ENCODE peak calls at places on chromosomes 7 and 10, in ten cellular contexts. One of them, this sample, is unnamed.
A peak's percentile ranks its signal among the peaks of the same experiment; 100 is the strongest.

GRCh38 chr10:117462816-117463544 is 79.6 kb upstream of the EMX2 start:
- DNase-seq in CD8-positive, alpha-beta memory T cell: no peak
- DNase-seq in Panc1: no peak
- DNase-seq in astrocyte: no peak
- DNase-seq in Peyer's patch: no peak
- DNase-seq in foreskin keratinocyte: no peak
- DNase-seq in upper lobe of right lung: no peak
- DNase-seq in caudate nucleus: no peak
- DNase-seq in ovary: no peak
- DNase-seq in endodermal cell: no peak
- DNase-seq in this sample: no peak

GRCh38 chr7:49852619-49853462 is 79.4 kb downstream of the VWC2 start:
- DNase-seq in CD8-positive, alpha-beta memory T cell: no peak
- DNase-seq in Panc1: peak; percentile 62
- DNase-seq in astrocyte: peak; percentile 7
- DNase-seq in Peyer's patch: no peak
- DNase-seq in foreskin keratinocyte: no peak
- DNase-seq in upper lobe of right lung: no peak
- DNase-seq in caudate nucleus: no peak
- DNase-seq in ovary: peak; percentile 60
- DNase-seq in endodermal cell: peak; percentile 89
- DNase-seq in this sample: no peak

GRCh38 chr10:117078168-117078837 is 59.8 kb downstream of the VAX1 start:
- DNase-seq in CD8-positive, alpha-beta memory T cell: no peak
- DNase-seq in Panc1: no peak
- DNase-seq in astrocyte: no peak
- DNase-seq in Peyer's patch: no peak
- DNase-seq in foreskin keratinocyte: no peak
- DNase-seq in upper lobe of right lung: no peak
- DNase-seq in caudate nucleus: no peak
- DNase-seq in ovary: no peak
- DNase-seq in endodermal cell: no peak
- DNase-seq in this sample: no peak

GRCh38 chr10:43880160-43880559 is 231.5 kb upstream of the ZNF32 start:
- DNase-seq in CD8-positive, alpha-beta memory T cell: no peak
- DNase-seq in Panc1: no peak
- DNase-seq in astrocyte: no peak
- DNase-seq in Peyer's patch: no peak
- DNase-seq in foreskin keratinocyte: no peak
- DNase-seq in upper lobe of right lung: no peak
- DNase-seq in caudate nucleus: no peak
- DNase-seq in ovary: peak; percentile 11
- DNase-seq in endodermal cell: no peak
- DNase-seq in this sample: no peak

GRCh38 chr10:7826971-7827370 is 8.7 kb downstream of the TAF3 start:
- DNase-seq in CD8-positive, alpha-beta memory T cell: no peak
- DNase-seq in Panc1: no peak
- DNase-seq in astrocyte: peak; percentile 59
- DNase-seq in Peyer's patch: no peak
- DNase-seq in foreskin keratinocyte: no peak
- DNase-seq in upper lobe of right lung: no peak
- DNase-seq in caudate nucleus: no peak
- DNase-seq in ovary: no peak
- DNase-seq in endodermal cell: peak; percentile 58
- DNase-seq in this sample: no peak

GRCh38 chr10:44932338-44933116 is 21.4 kb downstream of the TMEM72 start:
- DNase-seq in CD8-positive, alpha-beta memory T cell: peak; percentile 76
- DNase-seq in Panc1: peak; percentile 61
- DNase-seq in astrocyte: peak; percentile 56
- DNase-seq in Peyer's patch: peak; percentile 95
- DNase-seq in foreskin keratinocyte: peak; percentile 23
- DNase-seq in upper lobe of right lung: peak; percentile 96
- DNase-seq in caudate nucleus: peak; percentile 62
- DNase-seq in ovary: peak; percentile 86
- DNase-seq in endodermal cell: peak; percentile 98
- DNase-seq in this sample: peak; percentile 96

GRCh38 chr7:152351168-152351567 is 84.6 kb downstream of the KMT2C start:
- DNase-seq in CD8-positive, alpha-beta memory T cell: no peak
- DNase-seq in Panc1: no peak
- DNase-seq in astrocyte: no peak
- DNase-seq in Peyer's patch: no peak
- DNase-seq in foreskin keratinocyte: no peak
- DNase-seq in upper lobe of right lung: no peak
- DNase-seq in caudate nucleus: no peak
- DNase-seq in ovary: no peak
- DNase-seq in endodermal cell: no peak
- DNase-seq in this sample: no peak

GRCh38 chr7:28349637-28350036 is 62.7 kb upstream of the CREB5 start:
- DNase-seq in CD8-positive, alpha-beta memory T cell: no peak
- DNase-seq in Panc1: peak; percentile 28
- DNase-seq in astrocyte: no peak
- DNase-seq in Peyer's patch: no peak
- DNase-seq in foreskin keratinocyte: no peak
- DNase-seq in upper lobe of right lung: no peak
- DNase-seq in caudate nucleus: no peak
- DNase-seq in ovary: no peak
- DNase-seq in endodermal cell: no peak
- DNase-seq in this sample: no peak

GRCh38 chr7:138167869-138168296 is 91.6 kb downstream of the AKR1D1 start:
- DNase-seq in CD8-positive, alpha-beta memory T cell: no peak
- DNase-seq in Panc1: no peak
- DNase-seq in astrocyte: no peak
- DNase-seq in Peyer's patch: no peak
- DNase-seq in foreskin keratinocyte: no peak
- DNase-seq in upper lobe of right lung: no peak
- DNase-seq in caudate nucleus: no peak
- DNase-seq in ovary: no peak
- DNase-seq in endodermal cell: peak; percentile 41
- DNase-seq in this sample: no peak

GRCh38 chr10:97532935-97533671 is 34.4 kb downstream of the UBTD1 start:
- DNase-seq in CD8-positive, alpha-beta memory T cell: no peak
- DNase-seq in Panc1: no peak
- DNase-seq in astrocyte: no peak
- DNase-seq in Peyer's patch: no peak
- DNase-seq in foreskin keratinocyte: no peak
- DNase-seq in upper lobe of right lung: no peak
- DNase-seq in caudate nucleus: no peak
- DNase-seq in ovary: no peak
- DNase-seq in endodermal cell: peak; percentile 81
- DNase-seq in this sample: no peak

GRCh38 chr7:5429253-5429856 is 5.7 kb upstream of the TNRC18 start:
- DNase-seq in CD8-positive, alpha-beta memory T cell: no peak
- DNase-seq in Panc1: no peak
- DNase-seq in astrocyte: peak; percentile 50
- DNase-seq in Peyer's patch: no peak
- DNase-seq in foreskin keratinocyte: peak; percentile 75
- DNase-seq in upper lobe of right lung: peak; percentile 82
- DNase-seq in caudate nucleus: peak; percentile 40
- DNase-seq in ovary: peak; percentile 67
- DNase-seq in endodermal cell: no peak
- DNase-seq in this sample: peak; percentile 60

GRCh38 chr10:23412223-23412622 is 26.7 kb upstream of the OTUD1 start:
- DNase-seq in CD8-positive, alpha-beta memory T cell: no peak
- DNase-seq in Panc1: no peak
- DNase-seq in astrocyte: peak; percentile 9
- DNase-seq in Peyer's patch: no peak
- DNase-seq in foreskin keratinocyte: no peak
- DNase-seq in upper lobe of right lung: no peak
- DNase-seq in caudate nucleus: no peak
- DNase-seq in ovary: no peak
- DNase-seq in endodermal cell: no peak
- DNase-seq in this sample: no peak

GRCh38 chr7:18828333-18829100 is 288.9 kb downstream of the TWIST1 start:
- DNase-seq in CD8-positive, alpha-beta memory T cell: no peak
- DNase-seq in Panc1: no peak
- DNase-seq in astrocyte: no peak
- DNase-seq in Peyer's patch: no peak
- DNase-seq in foreskin keratinocyte: no peak
- DNase-seq in upper lobe of right lung: no peak
- DNase-seq in caudate nucleus: no peak
- DNase-seq in ovary: no peak
- DNase-seq in endodermal cell: no peak
- DNase-seq in this sample: no peak

GRCh38 chr7:40243076-40243475 is 108.3 kb downstream of the SUGCT start:
- DNase-seq in CD8-positive, alpha-beta memory T cell: no peak
- DNase-seq in Panc1: no peak
- DNase-seq in astrocyte: no peak
- DNase-seq in Peyer's patch: no peak
- DNase-seq in foreskin keratinocyte: no peak
- DNase-seq in upper lobe of right lung: no peak
- DNase-seq in caudate nucleus: no peak
- DNase-seq in ovary: no peak
- DNase-seq in endodermal cell: no peak
- DNase-seq in this sample: no peak

DNA sequence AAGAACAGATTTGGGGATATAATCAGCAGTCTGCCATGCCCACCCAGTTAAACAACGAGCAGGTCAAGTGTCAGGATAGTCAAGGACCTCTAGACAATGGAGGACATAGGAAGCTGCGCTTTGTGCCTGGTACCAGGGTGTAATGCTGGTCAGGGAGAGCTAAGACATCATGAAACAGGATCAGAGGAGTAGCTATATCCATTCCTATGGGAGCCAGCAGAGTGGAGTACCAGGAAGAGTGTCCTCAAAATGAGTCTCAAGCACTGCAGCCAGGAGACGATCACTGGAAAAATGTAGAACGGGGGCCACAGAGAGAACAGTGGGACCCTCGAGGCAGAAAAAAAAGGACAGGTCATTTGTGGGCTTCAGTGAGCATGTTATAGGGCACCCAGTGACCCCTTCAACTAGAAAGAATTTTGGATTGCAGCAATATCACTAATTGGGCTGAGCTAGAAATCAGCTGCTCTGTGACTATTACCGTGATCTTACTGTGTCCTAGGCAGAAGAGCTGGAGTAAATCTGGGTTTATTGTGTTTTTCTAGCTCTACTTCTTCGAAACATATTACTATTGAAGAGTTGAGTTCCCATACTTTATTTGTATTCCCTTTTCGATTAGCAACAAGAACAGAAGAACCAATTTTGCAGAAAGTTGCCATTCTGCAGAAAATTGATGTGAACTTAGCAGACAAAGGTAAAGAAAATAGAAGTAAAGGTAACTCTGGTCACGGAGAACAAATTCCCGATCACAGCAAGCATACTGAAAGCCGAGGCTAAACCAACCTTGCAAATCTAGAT is 319.6 kb downstream of the AHR start:
- DNase-seq in CD8-positive, alpha-beta memory T cell: no peak
- DNase-seq in Panc1: no peak
- DNase-seq in astrocyte: no peak
- DNase-seq in Peyer's patch: no peak
- DNase-seq in foreskin keratinocyte: no peak
- DNase-seq in upper lobe of right lung: no peak
- DNase-seq in caudate nucleus: no peak
- DNase-seq in ovary: no peak
- DNase-seq in endodermal cell: no peak
- DNase-seq in this sample: no peak
- H3K27ac ChIP-seq in CD8-positive, alpha-beta memory T cell: no peak overlapping the region
- H3K27ac ChIP-seq in Panc1: peak overlapping the region; percentile 81
- H3K27ac ChIP-seq in astrocyte: no peak overlapping the region
- H3K27ac ChIP-seq in Peyer's patch: no peak overlapping the region
- H3K27ac ChIP-seq in foreskin keratinocyte: no peak overlapping the region
- H3K27ac ChIP-seq in upper lobe of right lung: no peak overlapping the region
- H3K27ac ChIP-seq in caudate nucleus: no peak overlapping the region
- H3K27ac ChIP-seq in ovary: no peak overlapping the region
- H3K27ac ChIP-seq in endodermal cell: no peak overlapping the region
- H3K27ac ChIP-seq in this sample: no peak overlapping the region

GRCh38 chr7:47040795-47041194 is 541.1 kb downstream of the TNS3 start:
- DNase-seq in CD8-positive, alpha-beta memory T cell: no peak
- DNase-seq in Panc1: no peak
- DNase-seq in astrocyte: no peak
- DNase-seq in Peyer's patch: no peak
- DNase-seq in foreskin keratinocyte: no peak
- DNase-seq in upper lobe of right lung: no peak
- DNase-seq in caudate nucleus: no peak
- DNase-seq in ovary: no peak
- DNase-seq in endodermal cell: no peak
- DNase-seq in this sample: no peak
- H3K27ac ChIP-seq in CD8-positive, alpha-beta memory T cell: no peak overlapping the region
- H3K27ac ChIP-seq in Panc1: no peak overlapping the region
- H3K27ac ChIP-seq in astrocyte: no peak overlapping the region
- H3K27ac ChIP-seq in Peyer's patch: no peak overlapping the region
- H3K27ac ChIP-seq in foreskin keratinocyte: no peak overlapping the region
- H3K27ac ChIP-seq in upper lobe of right lung: peak overlapping the region; percentile 37
- H3K27ac ChIP-seq in caudate nucleus: no peak overlapping the region
- H3K27ac ChIP-seq in ovary: no peak overlapping the region
- H3K27ac ChIP-seq in endodermal cell: no peak overlapping the region
- H3K27ac ChIP-seq in this sample: no peak overlapping the region

GRCh38 chr7:73770002-73770859 is at the start of gene CLDN3:
- DNase-seq in CD8-positive, alpha-beta memory T cell: no peak
- DNase-seq in Panc1: no peak
- DNase-seq in astrocyte: peak; percentile 8
- DNase-seq in Peyer's patch: no peak
- DNase-seq in foreskin keratinocyte: no peak
- DNase-seq in upper lobe of right lung: peak; percentile 95
- DNase-seq in caudate nucleus: no peak
- DNase-seq in ovary: no peak
- DNase-seq in endodermal cell: peak; percentile 96
- DNase-seq in this sample: no peak
- H3K27ac ChIP-seq in CD8-positive, alpha-beta memory T cell: no peak within 1 kb of the TSS
- H3K27ac ChIP-seq in Panc1: peak within 1 kb of the TSS; percentile 31
- H3K27ac ChIP-seq in astrocyte: no peak within 1 kb of the TSS
- H3K27ac ChIP-seq in Peyer's patch: peak within 1 kb of the TSS; percentile 94
- H3K27ac ChIP-seq in foreskin keratinocyte: no peak within 1 kb of the TSS
- H3K27ac ChIP-seq in upper lobe of right lung: peak within 1 kb of the TSS; percentile 70
- H3K27ac ChIP-seq in caudate nucleus: no peak within 1 kb of the TSS
- H3K27ac ChIP-seq in ovary: no peak within 1 kb of the TSS
- H3K27ac ChIP-seq in endodermal cell: no peak within 1 kb of the TSS
- H3K27ac ChIP-seq in this sample: no peak within 1 kb of the TSS

GRCh38 chr7:106201176-106201575 is 83.6 kb downstream of the NAMPT start:
- DNase-seq in CD8-positive, alpha-beta memory T cell: no peak
- DNase-seq in Panc1: no peak
- DNase-seq in astrocyte: no peak
- DNase-seq in Peyer's patch: no peak
- DNase-seq in foreskin keratinocyte: no peak
- DNase-seq in upper lobe of right lung: no peak
- DNase-seq in caudate nucleus: no peak
- DNase-seq in ovary: no peak
- DNase-seq in endodermal cell: no peak
- DNase-seq in this sample: no peak

GRCh38 chr7:106193661-106194060 is 81.5 kb upstream of the SYPL1 start:
- DNase-seq in CD8-positive, alpha-beta memory T cell: no peak
- DNase-seq in Panc1: no peak
- DNase-seq in astrocyte: no peak
- DNase-seq in Peyer's patch: no peak
- DNase-seq in foreskin keratinocyte: no peak
- DNase-seq in upper lobe of right lung: no peak
- DNase-seq in caudate nucleus: no peak
- DNase-seq in ovary: no peak
- DNase-seq in endodermal cell: no peak
- DNase-seq in this sample: no peak

GRCh38 chr7:106199813-106200364 is 84.9 kb downstream of the NAMPT start:
- DNase-seq in CD8-positive, alpha-beta memory T cell: no peak
- DNase-seq in Panc1: no peak
- DNase-seq in astrocyte: no peak
- DNase-seq in Peyer's patch: no peak
- DNase-seq in foreskin keratinocyte: no peak
- DNase-seq in upper lobe of right lung: no peak
- DNase-seq in caudate nucleus: no peak
- DNase-seq in ovary: no peak
- DNase-seq in endodermal cell: no peak
- DNase-seq in this sample: no peak

GRCh38 chr7:106196460-106197021 is 84.4 kb upstream of the SYPL1 start:
- DNase-seq in CD8-positive, alpha-beta memory T cell: no peak
- DNase-seq in Panc1: peak; percentile 18
- DNase-seq in astrocyte: no peak
- DNase-seq in Peyer's patch: no peak
- DNase-seq in foreskin keratinocyte: no peak
- DNase-seq in upper lobe of right lung: no peak
- DNase-seq in caudate nucleus: no peak
- DNase-seq in ovary: no peak
- DNase-seq in endodermal cell: no peak
- DNase-seq in this sample: no peak

GRCh38 chr7:106199024-106199423 is 85.8 kb downstream of the NAMPT start:
- DNase-seq in CD8-positive, alpha-beta memory T cell: no peak
- DNase-seq in Panc1: no peak
- DNase-seq in astrocyte: no peak
- DNase-seq in Peyer's patch: no peak
- DNase-seq in foreskin keratinocyte: no peak
- DNase-seq in upper lobe of right lung: no peak
- DNase-seq in caudate nucleus: no peak
- DNase-seq in ovary: no peak
- DNase-seq in endodermal cell: no peak
- DNase-seq in this sample: no peak
- H3K27ac ChIP-seq in CD8-positive, alpha-beta memory T cell: no peak overlapping the region
- H3K27ac ChIP-seq in Panc1: peak overlapping the region; percentile 34
- H3K27ac ChIP-seq in astrocyte: no peak overlapping the region
- H3K27ac ChIP-seq in Peyer's patch: no peak overlapping the region
- H3K27ac ChIP-seq in foreskin keratinocyte: no peak overlapping the region
- H3K27ac ChIP-seq in upper lobe of right lung: no peak overlapping the region
- H3K27ac ChIP-seq in caudate nucleus: no peak overlapping the region
- H3K27ac ChIP-seq in ovary: no peak overlapping the region
- H3K27ac ChIP-seq in endodermal cell: no peak overlapping the region
- H3K27ac ChIP-seq in this sample: peak overlapping the region; percentile 44

This sample was measured in psoas muscle.